ENCODE peak calls at places on chromosomes 1 and 21, in seven cellular contexts. H is keratinocyte, C is mucosa of descending colon, D is activated B cell treated with CpG ODN at 0.5 μM for 24 hours, M is natural killer cell, Y is HFF-Myc, G is cardiac fibroblast. S is an unnamed sample.

GRCh38 chr1:9687120-9687875 is 35.8 kb downstream of the PIK3CD start:
- DNase-seq in H (peak; percentile 86), C (peak; percentile 52), D (peak; percentile 63), M (peak; percentile 84), Y (peak; percentile 47), G (peak; percentile 84), S (peak; percentile 90)

GRCh38 chr21:33039542-33039941 is 13.8 kb downstream of the OLIG2 start:
- DNase-seq in H (no peak), C (no peak), D (no peak), M (no peak), Y (no peak), G (no peak), S (no peak)

GRCh38 chr1:166827426-166827825 is 11.8 kb upstream of the POGK start:
- DNase-seq in H (no peak), C (no peak), D (no peak), M (no peak), Y (no peak), G (no peak), S (no peak)

GRCh38 chr1:118617916-118618315 is 370.2 kb downstream of the TBX15 start:
- DNase-seq in H (no peak), C (no peak), D (no peak), M (no peak), Y (no peak), G (no peak), S (no peak)

GRCh38 chr1:176954242-176954641 is 210.3 kb downstream of the ASTN1 start:
- DNase-seq in H (no peak), C (no peak), D (no peak), M (no peak), Y (no peak), G (no peak), S (no peak)

GRCh38 chr1:905071-905749 is 18.5 kb upstream of the SAMD11 start:
- DNase-seq in H (no peak), C (peak; percentile 35), D (peak; percentile 40), M (peak; percentile 20), Y (no peak), G (peak; percentile 22), S (no peak)

GRCh38 chr21:45152265-45152746 is 77.9 kb downstream of the ADARB1 start:
- DNase-seq in H (no peak), C (peak; percentile 51), D (peak; percentile 51), M (peak; percentile 56), Y (no peak), G (no peak), S (peak; percentile 79)

GRCh38 chr1:31759266-31760023 is 4.7 kb downstream of the ADGRB2 start:
- DNase-seq in H (no peak), C (peak; percentile 35), D (no peak), M (no peak), Y (no peak), G (peak; percentile 18), S (no peak)

GRCh38 chr1:231827337-231828105 is 200.9 kb downstream of the DISC1 start:
- DNase-seq in H (peak; percentile 21), C (no peak), D (no peak), M (no peak), Y (no peak), G (peak; percentile 91), S (no peak)

GRCh38 chr1:53454019-53454418 is 5.2 kb upstream of the DMRTB1 start:
- DNase-seq in H (no peak), C (no peak), D (no peak), M (no peak), Y (no peak), G (no peak), S (no peak)

GRCh38 chr1:94413311-94413710 is 4.9 kb upstream of the ABCD3 start:
- DNase-seq in H (no peak), C (no peak), D (no peak), M (no peak), Y (no peak), G (no peak), S (no peak)

GRCh38 chr1:238396140-238396539 is 505.4 kb upstream of the ZP4 start:
- DNase-seq in H (no peak), C (no peak), D (no peak), M (no peak), Y (no peak), G (no peak), S (no peak)

GRCh38 chr1:227945891-227946623 is 1.7 kb downstream of the WNT9A start:
- DNase-seq in H (peak; percentile 59), C (peak; percentile 72), D (peak; percentile 14), M (peak; percentile 12), Y (peak; percentile 59), G (peak; percentile 78), S (no peak)

GRCh38 chr1:98992844-98993243 is 11.8 kb downstream of the PLPPR5 start:
- DNase-seq in H (no peak), C (no peak), D (no peak), M (no peak), Y (no peak), G (no peak), S (no peak)

GRCh38 chr1:47224676-47225399 is 7.2 kb downstream of the TAL1 start:
- DNase-seq in H (no peak), C (no peak), D (no peak), M (no peak), Y (no peak), G (no peak), S (no peak)

GRCh38 chr1:201709564-201710295 is 119.2 kb upstream of the IPO9 start:
- DNase-seq in H (no peak), C (peak; percentile 78), D (peak; percentile 60), M (peak; percentile 41), Y (no peak), G (peak; percentile 76), S (peak; percentile 61)

GRCh38 chr1:111227434-111227833 is at the start of gene CHI3L2:
- DNase-seq in H (no peak), C (no peak), D (no peak), M (no peak), Y (no peak), G (peak; percentile 56), S (no peak)

GRCh38 chr1:10663668-10664035 is 132.8 kb downstream of the CASZ1 start:
- DNase-seq in H (no peak), C (no peak), D (no peak), M (no peak), Y (no peak), G (no peak), S (no peak)

GRCh38 chr21:24428539-24429186 is 1178.6 kb downstream of the MRPL39 start:
- DNase-seq in H (no peak), C (no peak), D (no peak), M (no peak), Y (no peak), G (no peak), S (no peak)

GRCh38 chr1:182065126-182065845 is 3.8 kb upstream of the ZNF648 start:
- DNase-seq in H (no peak), C (no peak), D (no peak), M (no peak), Y (no peak), G (no peak), S (no peak)
- TF ChIP-seq CTCF in H (no peak), C (no peak), D (no peak), M (no peak), Y (no peak), G (no peak), S (no peak)

GRCh38 chr1:180528868-180529470 is 26.6 kb upstream of the ACBD6 start:
- DNase-seq in H (no peak), C (no peak), D (no peak), M (no peak), Y (no peak), G (peak; percentile 66), S (no peak)

GRCh38 chr1:180527270-180527669 is 24.9 kb upstream of the ACBD6 start:
- DNase-seq in H (no peak), C (no peak), D (no peak), M (no peak), Y (no peak), G (peak; percentile 82), S (no peak)

GRCh38 chr1:180524160-180524914 is 22.0 kb upstream of the ACBD6 start:
- DNase-seq in H (no peak), C (no peak), D (no peak), M (no peak), Y (no peak), G (no peak), S (no peak)

GRCh38 chr1:180524915-180525695 is 22.7 kb upstream of the ACBD6 start:
- DNase-seq in H (no peak), C (no peak), D (no peak), M (no peak), Y (no peak), G (no peak), S (no peak)

DNA sequence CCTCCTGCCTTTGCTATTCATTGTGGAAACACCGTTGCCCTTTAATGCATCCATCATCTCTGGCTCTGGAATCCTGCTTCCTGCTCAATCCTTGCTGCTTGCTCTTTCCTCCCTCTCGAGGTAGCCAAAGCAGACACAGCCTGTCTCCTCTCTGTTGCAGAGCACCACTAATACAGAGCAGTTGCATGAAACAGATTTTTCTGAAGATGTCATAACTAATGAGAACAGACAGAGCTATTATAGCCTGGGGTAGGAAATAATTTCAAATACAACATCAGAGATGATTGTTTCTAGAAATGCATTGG is 23.3 kb upstream of the ACBD6 start:
- DNase-seq in H (no peak), C (no peak), D (no peak), M (no peak), Y (no peak), G (no peak), S (no peak)
- TF ChIP-seq CTCF in H (no peak), C (no peak), D (no peak), M (no peak), Y (no peak), G (no peak), S (no peak)

DNA sequence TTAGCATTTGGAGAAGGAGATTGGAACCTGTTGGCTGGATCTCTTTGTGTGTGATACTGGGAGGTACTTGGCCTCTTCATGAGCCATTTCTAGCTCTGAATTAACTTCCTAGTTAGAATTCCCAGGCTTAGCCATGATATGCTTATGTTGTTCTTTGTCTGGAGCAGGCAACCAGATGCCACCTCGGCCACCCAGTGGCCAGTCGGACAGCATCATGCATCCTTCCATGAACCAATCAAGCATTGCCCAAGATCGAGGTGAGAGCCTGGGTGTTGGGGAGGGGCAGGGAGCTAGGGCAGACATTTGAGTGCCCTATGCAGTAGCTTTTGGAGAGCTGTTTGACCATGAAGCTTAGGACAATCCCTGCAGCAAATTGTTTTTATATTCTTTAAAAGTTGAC is 26.5 kb upstream of the PIGV start:
- DNase-seq in H (no peak), C (no peak), D (no peak), M (no peak), Y (no peak), G (no peak), S (no peak)
- TF ChIP-seq CTCF in H (peak; percentile 21), C (no peak), D (no peak), M (no peak), Y (peak; percentile 13), G (peak; percentile 10), S (no peak)

GRCh38 chr1:3714284-3714741 is 37.9 kb upstream of the CCDC27 start:
- DNase-seq in H (no peak), C (no peak), D (no peak), M (no peak), Y (no peak), G (no peak), S (no peak)

GRCh38 chr1:3716351-3716750 is 35.9 kb upstream of the CCDC27 start:
- DNase-seq in H (no peak), C (no peak), D (no peak), M (no peak), Y (no peak), G (no peak), S (no peak)

GRCh38 chr1:3712573-3713535 is 39.4 kb upstream of the CCDC27 start:
- DNase-seq in H (no peak), C (no peak), D (no peak), M (no peak), Y (no peak), G (no peak), S (no peak)

GRCh38 chr1:3713840-3714239 is 38.4 kb upstream of the CCDC27 start:
- DNase-seq in H (no peak), C (no peak), D (no peak), M (no peak), Y (no peak), G (no peak), S (no peak)

GRCh38 chr1:3714814-3715213 is 37.4 kb upstream of the CCDC27 start:
- DNase-seq in H (no peak), C (no peak), D (no peak), M (no peak), Y (no peak), G (no peak), S (no peak)
- TF ChIP-seq CTCF in H (no peak), C (no peak), D (no peak), M (no peak), Y (no peak), G (no peak), S (no peak)